ENCODE peak calls at places on chromosomes 3 and 15, in six cellular contexts. One of them, this sample, is unnamed.

GRCh38 chr3:141955163-141955562 is 78.7 kb downstream of the ATP1B3 start:
- DNase-seq in tibial nerve: no peak
- DNase-seq in stomach: no peak
- DNase-seq in sigmoid colon: peak; percentile 37
- DNase-seq in Peyer's patch: no peak
- DNase-seq in ovary: no peak
- DNase-seq in this sample: no peak

GRCh38 chr3:39757312-39757711 is 52.1 kb upstream of the MYRIP start:
- DNase-seq in tibial nerve: no peak
- DNase-seq in ovary: no peak
- DNase-seq in Peyer's patch: no peak
- DNase-seq in stomach: no peak
- DNase-seq in sigmoid colon: no peak
- DNase-seq in this sample: peak; percentile 1

GRCh38 chr15:23648920-23649515 is 1.4 kb upstream of the MAGEL2 start:
- DNase-seq in Peyer's patch: peak; percentile 48
- DNase-seq in stomach: peak; percentile 48
- DNase-seq in ovary: peak; percentile 40
- DNase-seq in sigmoid colon: no peak
- DNase-seq in tibial nerve: no peak
- DNase-seq in this sample: peak; percentile 46

GRCh38 chr15:74392402-74392876 is 25.0 kb upstream of the CYP11A1 start:
- DNase-seq in Peyer's patch: no peak
- DNase-seq in ovary: peak; percentile 57
- DNase-seq in tibial nerve: no peak
- DNase-seq in sigmoid colon: no peak
- DNase-seq in stomach: no peak
- DNase-seq in this sample: no peak

GRCh38 chr3:66554178-66554577 is 53.4 kb upstream of the LRIG1 start:
- DNase-seq in tibial nerve: no peak
- DNase-seq in sigmoid colon: no peak
- DNase-seq in Peyer's patch: no peak
- DNase-seq in stomach: no peak
- DNase-seq in ovary: no peak
- DNase-seq in this sample: no peak

GRCh38 chr15:34721802-34722795 is 32.7 kb downstream of the GJD2 start:
- DNase-seq in tibial nerve: peak; percentile 28
- DNase-seq in sigmoid colon: peak; percentile 63
- DNase-seq in Peyer's patch: no peak
- DNase-seq in ovary: no peak
- DNase-seq in stomach: no peak
- DNase-seq in this sample: peak; percentile 18

GRCh38 chr15:38455096-38455495 is 1.2 kb downstream of the FAM98B start:
- DNase-seq in tibial nerve: no peak
- DNase-seq in Peyer's patch: no peak
- DNase-seq in sigmoid colon: no peak
- DNase-seq in stomach: no peak
- DNase-seq in ovary: no peak
- DNase-seq in this sample: no peak

GRCh38 chr3:9906480-9906879 is 3.8 kb downstream of the IL17RE start:
- DNase-seq in tibial nerve: no peak
- DNase-seq in Peyer's patch: no peak
- DNase-seq in sigmoid colon: no peak
- DNase-seq in stomach: peak; percentile 53
- DNase-seq in ovary: no peak
- DNase-seq in this sample: no peak

GRCh38 chr3:47428585-47429145 is 47.1 kb downstream of the SCAP start:
- DNase-seq in Peyer's patch: no peak
- DNase-seq in tibial nerve: no peak
- DNase-seq in ovary: no peak
- DNase-seq in sigmoid colon: no peak
- DNase-seq in stomach: no peak
- DNase-seq in this sample: peak; percentile 37

GRCh38 chr15:90309050-90309449 is 43.0 kb upstream of the ZNF774 start:
- DNase-seq in sigmoid colon: no peak
- DNase-seq in Peyer's patch: no peak
- DNase-seq in ovary: no peak
- DNase-seq in tibial nerve: no peak
- DNase-seq in stomach: no peak
- DNase-seq in this sample: no peak

GRCh38 chr15:80180468-80180867 is 27.7 kb downstream of the FAH start:
- DNase-seq in Peyer's patch: no peak
- DNase-seq in ovary: no peak
- DNase-seq in stomach: no peak
- DNase-seq in sigmoid colon: no peak
- DNase-seq in tibial nerve: no peak
- DNase-seq in this sample: no peak

GRCh38 chr3:134079111-134079531 is 49.4 kb upstream of the SLCO2A1 start:
- DNase-seq in stomach: no peak
- DNase-seq in sigmoid colon: no peak
- DNase-seq in tibial nerve: no peak
- DNase-seq in Peyer's patch: no peak
- DNase-seq in ovary: no peak
- DNase-seq in this sample: peak; percentile 78

GRCh38 chr15:99384992-99385669 is 133.8 kb downstream of the LRRC28 start:
- DNase-seq in tibial nerve: no peak
- DNase-seq in stomach: no peak
- DNase-seq in Peyer's patch: no peak
- DNase-seq in sigmoid colon: no peak
- DNase-seq in ovary: no peak
- DNase-seq in this sample: no peak

GRCh38 chr3:160183375-160184076 is 41.7 kb upstream of the C3orf80 start:
- DNase-seq in sigmoid colon: no peak
- DNase-seq in ovary: no peak
- DNase-seq in Peyer's patch: no peak
- DNase-seq in stomach: no peak
- DNase-seq in tibial nerve: no peak
- DNase-seq in this sample: no peak

GRCh38 chr3:36178018-36178417 is 202.3 kb upstream of the STAC start:
- DNase-seq in tibial nerve: no peak
- DNase-seq in Peyer's patch: no peak
- DNase-seq in sigmoid colon: no peak
- DNase-seq in stomach: no peak
- DNase-seq in ovary: no peak
- DNase-seq in this sample: no peak

GRCh38 chr15:39191871-39192281 is 389.0 kb upstream of the THBS1 start:
- DNase-seq in ovary: no peak
- DNase-seq in sigmoid colon: no peak
- DNase-seq in stomach: no peak
- DNase-seq in Peyer's patch: no peak
- DNase-seq in tibial nerve: no peak
- DNase-seq in this sample: no peak

GRCh38 chr3:49700453-49701128 is 11.2 kb downstream of the RNF123 start:
- DNase-seq in stomach: no peak
- DNase-seq in sigmoid colon: no peak
- DNase-seq in tibial nerve: no peak
- DNase-seq in Peyer's patch: no peak
- DNase-seq in ovary: no peak
- DNase-seq in this sample: no peak

GRCh38 chr3:27910456-27910855 is 188.3 kb upstream of the EOMES start:
- DNase-seq in sigmoid colon: no peak
- DNase-seq in stomach: no peak
- DNase-seq in ovary: no peak
- DNase-seq in Peyer's patch: no peak
- DNase-seq in tibial nerve: no peak
- DNase-seq in this sample: no peak

GRCh38 chr3:188890572-188891270 is 281.1 kb upstream of the TPRG1 start:
- DNase-seq in ovary: no peak
- DNase-seq in sigmoid colon: no peak
- DNase-seq in Peyer's patch: no peak
- DNase-seq in tibial nerve: no peak
- DNase-seq in stomach: no peak
- DNase-seq in this sample: no peak

GRCh38 chr3:29324180-29324651 is 43.3 kb downstream of the RBMS3 start:
- DNase-seq in ovary: peak; percentile 44
- DNase-seq in tibial nerve: peak; percentile 18
- DNase-seq in stomach: peak; percentile 27
- DNase-seq in sigmoid colon: peak; percentile 80
- DNase-seq in Peyer's patch: peak; percentile 47
- DNase-seq in this sample: peak; percentile 49

GRCh38 chr3:36813320-36813719 is 49.0 kb upstream of the DCLK3 start:
- DNase-seq in stomach: no peak
- DNase-seq in tibial nerve: no peak
- DNase-seq in Peyer's patch: no peak
- DNase-seq in sigmoid colon: no peak
- DNase-seq in ovary: no peak
- DNase-seq in this sample: no peak

DNA sequence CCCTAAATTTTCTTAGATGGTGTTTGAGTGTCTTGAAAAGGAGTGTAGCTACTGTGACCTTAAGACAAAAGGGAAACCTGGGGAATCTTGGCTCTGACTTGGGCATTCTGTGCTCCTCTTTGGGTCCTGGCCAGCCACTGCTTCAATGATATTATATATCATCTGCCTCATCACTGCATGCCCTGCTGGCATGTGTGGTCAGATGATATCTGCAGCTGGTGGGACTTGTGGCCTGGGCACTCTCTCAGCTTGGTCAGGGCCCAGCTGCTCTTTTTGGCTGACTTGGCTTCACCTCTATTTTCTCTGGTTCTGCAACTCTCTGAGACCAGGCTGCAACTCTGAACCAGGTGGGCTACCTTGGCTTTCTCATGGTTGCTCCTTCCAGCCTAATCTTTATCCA is 446.1 kb upstream of the RARB start:
- DNase-seq in ovary: no peak
- DNase-seq in stomach: no peak
- DNase-seq in sigmoid colon: no peak
- DNase-seq in tibial nerve: no peak
- DNase-seq in Peyer's patch: no peak
- DNase-seq in this sample: no peak
- TF ChIP-seq POLR2A in ovary: no peak
- TF ChIP-seq POLR2A in stomach: no peak
- TF ChIP-seq POLR2A in sigmoid colon: no peak
- TF ChIP-seq POLR2A in tibial nerve: no peak
- TF ChIP-seq POLR2A in Peyer's patch: no peak
- TF ChIP-seq POLR2A in this sample: no peak

DNA sequence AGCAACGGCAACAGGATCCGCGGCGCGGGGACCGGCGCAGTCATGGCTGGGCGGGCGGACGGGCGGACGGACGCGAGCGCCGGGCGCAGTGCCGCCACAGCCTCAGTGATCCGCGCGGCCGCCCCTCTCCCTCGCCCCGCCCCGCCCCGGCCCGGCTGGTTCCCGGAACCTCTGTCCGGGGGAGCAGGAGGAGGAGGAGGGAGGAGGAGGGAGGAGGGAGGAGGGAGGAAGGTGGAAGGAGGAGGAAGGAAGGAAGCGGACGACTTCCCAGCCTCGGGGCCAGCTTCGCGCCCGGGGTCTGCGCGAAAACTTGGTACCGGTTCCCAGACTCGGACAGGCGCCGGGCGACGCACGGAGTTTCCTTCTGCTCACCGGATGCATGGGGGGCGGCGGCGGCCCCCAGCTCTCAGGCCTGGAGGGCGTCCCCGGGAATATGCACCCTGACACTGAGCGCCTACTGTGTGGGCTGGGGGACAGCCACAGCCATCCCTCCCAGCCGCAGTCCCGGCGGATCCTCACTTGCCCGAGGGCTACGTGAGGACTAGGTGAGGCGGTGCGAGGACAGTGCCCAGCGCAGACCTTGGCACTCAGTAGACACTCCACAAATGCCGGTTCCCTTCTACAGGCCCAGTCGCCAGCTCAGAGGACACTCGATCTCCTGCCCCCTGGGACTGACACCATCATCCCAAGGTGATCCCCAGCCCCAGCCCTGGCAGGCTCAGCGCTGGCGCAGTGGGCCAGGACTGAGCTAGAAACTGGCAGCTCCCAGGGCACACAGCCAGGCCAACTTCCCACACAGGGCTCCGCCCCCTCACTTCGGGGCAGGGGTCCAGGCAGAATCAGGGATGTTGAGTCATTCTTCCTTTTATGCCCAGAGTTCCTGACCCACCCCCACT is at the start of gene SHISA5:
- DNase-seq in stomach: peak; percentile 76
- DNase-seq in ovary: peak; percentile 80
- DNase-seq in tibial nerve: peak; percentile 65
- DNase-seq in sigmoid colon: peak; percentile 90
- DNase-seq in Peyer's patch: peak; percentile 85
- DNase-seq in this sample: peak; percentile 87
- TF ChIP-seq POLR2A in stomach: no peak
- TF ChIP-seq POLR2A in ovary: peak; percentile 54
- TF ChIP-seq POLR2A in tibial nerve: peak; percentile 36
- TF ChIP-seq POLR2A in sigmoid colon: no peak
- TF ChIP-seq POLR2A in Peyer's patch: no peak
- TF ChIP-seq POLR2A in this sample: peak; percentile 26

DNA sequence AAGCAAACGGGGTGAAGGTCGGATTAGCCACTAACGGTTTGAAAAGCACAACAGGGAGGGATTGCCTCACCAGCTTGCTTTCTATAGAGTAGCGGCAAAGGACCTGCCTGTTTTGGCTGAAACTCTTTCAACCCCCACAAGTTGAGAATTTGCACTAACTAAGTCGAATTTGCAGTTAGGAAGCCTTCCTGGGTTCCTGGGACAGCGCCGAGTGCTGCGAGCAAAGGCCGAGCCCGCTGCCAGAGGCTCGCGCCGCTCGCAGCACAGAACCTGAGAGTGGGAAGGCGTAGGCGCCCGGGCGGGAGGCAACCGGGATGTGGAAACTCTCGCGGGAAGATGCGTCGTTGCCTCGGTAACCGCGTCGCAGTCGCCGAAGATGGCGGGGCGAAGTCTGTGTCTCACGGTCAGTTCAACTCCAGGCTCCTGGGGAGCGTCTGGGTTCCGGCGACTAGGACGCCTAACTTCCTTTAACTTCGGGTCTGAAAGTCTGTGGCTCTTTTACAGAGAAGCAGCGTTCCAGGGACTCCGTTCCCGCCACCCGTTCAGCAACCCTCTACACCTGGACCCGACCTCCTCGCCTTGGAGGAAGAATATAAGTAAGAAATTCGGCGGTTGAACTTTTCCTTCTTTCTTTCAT is at the start of gene TEX9:
- DNase-seq in stomach: peak; percentile 88
- DNase-seq in ovary: peak; percentile 85
- DNase-seq in Peyer's patch: peak; percentile 93
- DNase-seq in tibial nerve: peak; percentile 68
- DNase-seq in sigmoid colon: peak; percentile 91
- DNase-seq in this sample: peak; percentile 92
- TF ChIP-seq POLR2A in stomach: no peak
- TF ChIP-seq POLR2A in ovary: no peak
- TF ChIP-seq POLR2A in Peyer's patch: peak; percentile 52
- TF ChIP-seq POLR2A in tibial nerve: no peak
- TF ChIP-seq POLR2A in sigmoid colon: no peak
- TF ChIP-seq POLR2A in this sample: peak; percentile 84

DNA sequence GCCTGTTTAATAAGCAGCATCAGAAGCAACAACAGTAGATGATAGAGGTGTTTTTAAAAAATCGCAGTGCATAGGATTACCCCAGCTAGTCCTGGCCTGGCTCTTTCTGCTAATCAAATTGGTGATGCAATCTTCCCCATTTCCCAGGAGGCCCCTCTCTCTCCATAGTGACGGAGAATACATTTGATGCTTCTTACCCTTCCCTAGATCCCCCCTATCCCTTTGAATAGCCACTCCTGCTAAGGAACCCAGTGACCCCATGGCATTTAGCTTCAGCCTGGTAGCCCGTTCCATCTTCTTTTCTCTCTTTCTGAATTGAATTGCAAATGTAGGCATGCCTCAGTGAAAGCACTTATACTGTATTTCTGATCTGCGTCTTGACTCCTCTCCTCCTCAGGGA is 223.6 kb upstream of the GAP43 start:
- DNase-seq in stomach: no peak
- DNase-seq in ovary: no peak
- DNase-seq in Peyer's patch: no peak
- DNase-seq in tibial nerve: no peak
- DNase-seq in sigmoid colon: no peak
- DNase-seq in this sample: no peak
- TF ChIP-seq POLR2A in stomach: no peak
- TF ChIP-seq POLR2A in ovary: no peak
- TF ChIP-seq POLR2A in Peyer's patch: no peak
- TF ChIP-seq POLR2A in tibial nerve: no peak
- TF ChIP-seq POLR2A in sigmoid colon: no peak
- TF ChIP-seq POLR2A in this sample: no peak

This sample was measured in adrenal gland.